ENCODE peak calls at places on chromosomes 13 and 19, in seven cellular contexts. One of them, this sample, is unnamed. For H3K36me3, the result is how much of the 10 kb centered on the place peaks cover.

GRCh38 chr13:35527451-35527850 is 51.0 kb upstream of the MAB21L1 start:
- DNase-seq in body of pancreas: no peak
- DNase-seq in psoas muscle: no peak
- DNase-seq in HCT116: no peak
- DNase-seq in neural progenitor cell: no peak
- DNase-seq in Caco-2: no peak
- DNase-seq in stomach: no peak
- DNase-seq in this sample: no peak

GRCh38 chr19:51339687-51340656 is 2.0 kb downstream of the VSIG10L start:
- DNase-seq in body of pancreas: peak
- DNase-seq in psoas muscle: peak
- DNase-seq in HCT116: peak
- DNase-seq in neural progenitor cell: peak
- DNase-seq in Caco-2: peak
- DNase-seq in stomach: peak
- DNase-seq in this sample: peak

GRCh38 chr13:108266316-108266936 is 3.1 kb upstream of the TNFSF13B start:
- DNase-seq in body of pancreas: no peak
- DNase-seq in psoas muscle: no peak
- DNase-seq in HCT116: no peak
- DNase-seq in neural progenitor cell: no peak
- DNase-seq in Caco-2: no peak
- DNase-seq in stomach: no peak
- DNase-seq in this sample: no peak

GRCh38 chr19:38003427-38004099 is 96.6 kb downstream of the SIPA1L3 start:
- DNase-seq in body of pancreas: peak
- DNase-seq in psoas muscle: peak
- DNase-seq in HCT116: no peak
- DNase-seq in neural progenitor cell: peak
- DNase-seq in Caco-2: no peak
- DNase-seq in stomach: peak
- DNase-seq in this sample: peak

GRCh38 chr13:40230833-40231266 is 435.6 kb downstream of the FOXO1 start:
- DNase-seq in body of pancreas: no peak
- DNase-seq in psoas muscle: no peak
- DNase-seq in HCT116: no peak
- DNase-seq in neural progenitor cell: no peak
- DNase-seq in Caco-2: no peak
- DNase-seq in stomach: no peak
- DNase-seq in this sample: no peak

GRCh38 chr19:55620951-55621672 is 3.3 kb downstream of the ZNF784 start:
- DNase-seq in body of pancreas: no peak
- DNase-seq in psoas muscle: no peak
- DNase-seq in HCT116: no peak
- DNase-seq in neural progenitor cell: no peak
- DNase-seq in Caco-2: no peak
- DNase-seq in stomach: no peak
- DNase-seq in this sample: no peak

GRCh38 chr13:105107781-105108180 is 1427.7 kb downstream of the EFNB2 start:
- DNase-seq in body of pancreas: no peak
- DNase-seq in psoas muscle: no peak
- DNase-seq in HCT116: no peak
- DNase-seq in neural progenitor cell: no peak
- DNase-seq in Caco-2: no peak
- DNase-seq in stomach: no peak
- DNase-seq in this sample: no peak

GRCh38 chr19:51410950-51411748 is 6.3 kb downstream of the SIGLEC10 start:
- DNase-seq in body of pancreas: no peak
- DNase-seq in psoas muscle: no peak
- DNase-seq in HCT116: no peak
- DNase-seq in neural progenitor cell: no peak
- DNase-seq in Caco-2: no peak
- DNase-seq in stomach: no peak
- DNase-seq in this sample: no peak

GRCh38 chr13:113839536-113840204 is 24.2 kb downstream of the GAS6 start:
- DNase-seq in body of pancreas: peak
- DNase-seq in psoas muscle: peak
- DNase-seq in HCT116: no peak
- DNase-seq in neural progenitor cell: no peak
- DNase-seq in Caco-2: no peak
- DNase-seq in stomach: peak
- DNase-seq in this sample: no peak

GRCh38 chr19:16118489-16119033 is 6.9 kb downstream of the RAB8A start:
- DNase-seq in body of pancreas: no peak
- DNase-seq in psoas muscle: no peak
- DNase-seq in HCT116: no peak
- DNase-seq in neural progenitor cell: no peak
- DNase-seq in Caco-2: no peak
- DNase-seq in stomach: peak
- DNase-seq in this sample: no peak
- H3K36me3 ChIP-seq in body of pancreas: under half
- H3K36me3 ChIP-seq in psoas muscle: half or more
- H3K36me3 ChIP-seq in HCT116: under half
- H3K36me3 ChIP-seq in neural progenitor cell: under half
- H3K36me3 ChIP-seq in Caco-2: under half
- H3K36me3 ChIP-seq in stomach: half or more
- H3K36me3 ChIP-seq in this sample: under half

DNA sequence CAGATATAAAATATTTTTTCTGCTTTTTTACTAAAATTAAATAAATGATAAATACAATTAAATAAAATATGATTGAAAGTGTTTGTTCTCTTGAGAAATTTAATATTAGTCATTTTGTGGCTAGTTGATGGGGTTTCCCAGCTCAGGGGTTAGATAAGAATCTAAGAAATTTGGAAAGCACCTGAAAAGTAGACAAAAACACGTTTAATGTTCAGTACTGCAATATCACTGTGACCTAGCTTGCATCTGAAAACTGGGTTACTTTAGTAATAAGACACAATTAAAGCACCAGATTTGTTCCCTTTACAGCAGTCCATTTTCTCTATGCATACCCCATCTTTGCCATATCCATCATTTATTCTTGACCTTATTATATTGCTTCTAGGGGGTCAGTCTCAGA is 1454.8 kb upstream of the SPRY2 start:
- DNase-seq in body of pancreas: no peak
- DNase-seq in psoas muscle: no peak
- DNase-seq in HCT116: no peak
- DNase-seq in neural progenitor cell: no peak
- DNase-seq in Caco-2: no peak
- DNase-seq in stomach: no peak
- DNase-seq in this sample: no peak
- H3K4me3 ChIP-seq in body of pancreas: no peak
- H3K4me3 ChIP-seq in psoas muscle: no peak
- H3K4me3 ChIP-seq in HCT116: no peak
- H3K4me3 ChIP-seq in neural progenitor cell: no peak
- H3K4me3 ChIP-seq in Caco-2: no peak
- H3K4me3 ChIP-seq in stomach: no peak
- H3K4me3 ChIP-seq in this sample: no peak

GRCh38 chr19:49155830-49156346 is 692 bp upstream of the HRC start:
- DNase-seq in body of pancreas: no peak
- DNase-seq in psoas muscle: peak
- DNase-seq in HCT116: no peak
- DNase-seq in neural progenitor cell: peak
- DNase-seq in Caco-2: no peak
- DNase-seq in stomach: no peak
- DNase-seq in this sample: no peak
- H3K36me3 ChIP-seq in body of pancreas: under half
- H3K36me3 ChIP-seq in psoas muscle: under half
- H3K36me3 ChIP-seq in HCT116: under half
- H3K36me3 ChIP-seq in neural progenitor cell: under half
- H3K36me3 ChIP-seq in Caco-2: under half
- H3K36me3 ChIP-seq in stomach: under half
- H3K36me3 ChIP-seq in this sample: under half

GRCh38 chr13:27968316-27969072 is 621 bp downstream of the CDX2 start:
- DNase-seq in body of pancreas: peak
- DNase-seq in psoas muscle: no peak
- DNase-seq in HCT116: no peak
- DNase-seq in neural progenitor cell: peak
- DNase-seq in Caco-2: no peak
- DNase-seq in stomach: peak
- DNase-seq in this sample: no peak
- H3K4me3 ChIP-seq in body of pancreas: peak
- H3K4me3 ChIP-seq in psoas muscle: no peak
- H3K4me3 ChIP-seq in HCT116: peak
- H3K4me3 ChIP-seq in neural progenitor cell: peak
- H3K4me3 ChIP-seq in Caco-2: peak
- H3K4me3 ChIP-seq in stomach: no peak
- H3K4me3 ChIP-seq in this sample: no peak

DNA sequence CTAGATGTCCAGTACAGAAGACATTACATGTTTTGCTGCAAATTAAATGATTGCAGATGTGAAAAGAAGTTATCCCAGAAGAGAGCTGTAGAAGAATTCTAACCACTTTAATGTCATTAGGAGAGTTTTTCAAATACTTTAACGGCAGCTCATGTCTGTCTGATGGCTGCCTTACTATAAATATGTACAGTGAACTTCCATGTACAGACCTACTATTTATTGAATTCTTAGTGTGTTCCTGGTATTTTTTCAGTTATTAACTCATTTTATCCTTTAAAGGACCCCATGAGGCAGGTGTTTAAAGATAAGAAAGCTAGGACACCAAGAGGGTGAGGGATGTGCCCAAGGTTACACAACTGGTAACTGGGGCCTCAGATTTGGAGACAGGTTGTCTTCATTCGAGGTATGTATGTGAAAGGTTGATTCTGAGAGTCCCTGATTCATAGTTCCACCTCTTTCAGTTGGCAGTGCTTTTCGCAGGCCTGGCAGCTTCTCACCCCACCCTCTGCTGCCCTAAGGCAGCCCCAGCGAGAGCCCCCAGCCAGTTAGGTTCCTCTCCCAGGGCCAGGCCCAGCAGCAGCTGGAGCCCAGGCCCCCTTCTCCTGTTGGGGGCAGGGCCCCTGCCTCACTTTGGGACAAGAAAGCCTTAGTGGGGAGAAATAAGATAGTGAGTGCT is 67.9 kb upstream of the TEX29 start:
- DNase-seq in body of pancreas: no peak
- DNase-seq in psoas muscle: no peak
- DNase-seq in HCT116: no peak
- DNase-seq in neural progenitor cell: no peak
- DNase-seq in Caco-2: no peak
- DNase-seq in stomach: no peak
- DNase-seq in this sample: no peak
- H3K36me3 ChIP-seq in body of pancreas: under half
- H3K36me3 ChIP-seq in psoas muscle: under half
- H3K36me3 ChIP-seq in HCT116: under half
- H3K36me3 ChIP-seq in neural progenitor cell: under half
- H3K36me3 ChIP-seq in Caco-2: under half
- H3K36me3 ChIP-seq in stomach: half or more
- H3K36me3 ChIP-seq in this sample: under half

DNA sequence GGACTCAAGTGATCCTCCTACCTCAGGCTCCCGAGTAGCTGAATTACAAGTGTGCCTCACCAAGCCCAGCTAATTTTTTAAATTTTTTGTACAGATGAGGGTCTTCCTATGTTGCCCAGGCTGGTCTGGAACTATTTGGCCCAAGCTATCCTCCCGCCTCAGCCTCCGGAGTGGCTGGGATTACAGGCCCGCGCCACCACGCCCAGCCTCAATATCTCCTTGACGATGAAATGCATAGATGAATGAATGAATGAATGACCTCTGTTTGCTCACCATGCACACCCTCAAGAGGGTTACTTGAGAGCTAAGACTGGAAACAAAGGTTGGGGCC is 14.9 kb upstream of the AP1M2 start:
- DNase-seq in body of pancreas: no peak
- DNase-seq in psoas muscle: no peak
- DNase-seq in HCT116: no peak
- DNase-seq in neural progenitor cell: no peak
- DNase-seq in Caco-2: no peak
- DNase-seq in stomach: no peak
- DNase-seq in this sample: peak
- H3K4me3 ChIP-seq in body of pancreas: no peak
- H3K4me3 ChIP-seq in psoas muscle: peak
- H3K4me3 ChIP-seq in HCT116: no peak
- H3K4me3 ChIP-seq in neural progenitor cell: peak
- H3K4me3 ChIP-seq in Caco-2: peak
- H3K4me3 ChIP-seq in stomach: peak
- H3K4me3 ChIP-seq in this sample: no peak

This sample was measured in bronchial epithelial cell.